ENCODE peak calls at places on chromosome 18, in eight cellular contexts. W is GM13976, F is HEK293T, X is MCF 10A, U is A172, I is mesenteric fat pad, O is globus pallidus, D is smooth muscle cell of the brain vasculature. J is an unnamed sample.

GRCh38 chr18:902179-902718 is 2.4 kb upstream of the ADCYAP1 start:
- DNase-seq in W (no peak), F (no peak), X (no peak), U (peak; percentile 47), I (no peak), O (no peak), D (no peak), J (peak; percentile 18)

GRCh38 chr18:44744206-44745180 is 63.8 kb downstream of the SETBP1 start:
- DNase-seq in W (no peak), F (no peak), X (no peak), U (no peak), I (no peak), O (peak; percentile 50), D (no peak), J (peak; percentile 47)

GRCh38 chr18:48790226-48790863 is 160.4 kb downstream of the SMAD7 start:
- DNase-seq in W (no peak), F (no peak), X (peak; percentile 11), U (no peak), I (peak; percentile 93), O (no peak), D (peak; percentile 78), J (no peak)

GRCh38 chr18:28041366-28041765 is 135.6 kb downstream of the CDH2 start:
- DNase-seq in W (no peak), F (no peak), X (no peak), U (no peak), I (no peak), O (no peak), D (no peak), J (no peak)

GRCh38 chr18:12470382-12471090 is 62.8 kb downstream of the PRELID3A start:
- DNase-seq in W (no peak), F (no peak), X (peak; percentile 11), U (no peak), I (no peak), O (peak; percentile 39), D (no peak), J (peak; percentile 58)

GRCh38 chr18:32010124-32010745 is 8.4 kb upstream of the RNF125 start:
- DNase-seq in W (no peak), F (no peak), X (no peak), U (peak; percentile 16), I (no peak), O (no peak), D (no peak), J (no peak)

GRCh38 chr18:34280653-34281052 is 55.9 kb upstream of the NOL4 start:
- DNase-seq in W (no peak), F (no peak), X (no peak), U (no peak), I (no peak), O (no peak), D (no peak), J (no peak)

GRCh38 chr18:47826157-47827074 is 104.0 kb downstream of the SMAD2 start:
- DNase-seq in W (no peak), F (no peak), X (no peak), U (no peak), I (no peak), O (no peak), D (no peak), J (no peak)

GRCh38 chr18:50093366-50093765 is 101.6 kb downstream of the MYO5B start:
- DNase-seq in W (no peak), F (no peak), X (no peak), U (no peak), I (no peak), O (no peak), D (no peak), J (no peak)

GRCh38 chr18:10147752-10148151 is 233.9 kb downstream of the VAPA start:
- DNase-seq in W (no peak), F (no peak), X (no peak), U (no peak), I (no peak), O (no peak), D (no peak), J (no peak)